ENCODE peak calls at places on chromosomes 7 and 10, in nine cellular contexts. R is HT1080; I is activated T-helper 2 cell treated with anti-CD3 and anti-CD28 coated beads, Interferon-gamma antibody, Interleukin-2, Interleukin-4, amounts not matched to agents 10 μg/mL and 5 μg/mL and 100 μg/mL, durations not matched to agents 14 hours and 24 hours and 36 hours; K is HCT116; C is T-helper 1 cell; X is body of pancreas; N is mammary epithelial cell; J is neuronal stem cell; Z is RPMI8226. W is an unnamed sample.

GRCh38 chr10:22314852-22315251 is 1.3 kb upstream of the COMMD3 start:
- DNase-seq in R (no peak), I (no peak), K (no peak), C (no peak), X (no peak), N (no peak), J (no peak), Z (no peak), W (no peak)

GRCh38 chr7:150388709-150389531 is 9.8 kb downstream of the ZNF775 start:
- DNase-seq in R (no peak), I (no peak), K (no peak), C (no peak), X (peak), N (no peak), J (no peak), Z (no peak), W (no peak)

GRCh38 chr7:1458676-1459511 is at the start of gene MICALL2:
- DNase-seq in R (peak), I (no peak), K (peak), C (peak), X (peak), N (peak), J (no peak), Z (peak), W (peak)

GRCh38 chr10:11017575-11018425 is at the start of gene CELF2:
- DNase-seq in R (no peak), I (peak), K (no peak), C (peak), X (peak), N (no peak), J (peak), Z (peak), W (peak)

GRCh38 chr10:3072641-3073360 is 5.5 kb downstream of the PFKP start:
- DNase-seq in R (no peak), I (no peak), K (no peak), C (no peak), X (no peak), N (no peak), J (no peak), Z (no peak), W (no peak)

GRCh38 chr10:97319671-97320479 is 804 bp downstream of the FRAT1 start:
- DNase-seq in R (no peak), I (peak), K (no peak), C (peak), X (peak), N (peak), J (peak), Z (peak), W (peak)

GRCh38 chr7:104804696-104805095 is 209.3 kb upstream of the KMT2E start:
- DNase-seq in R (no peak), I (no peak), K (no peak), C (no peak), X (no peak), N (no peak), J (no peak), Z (no peak), W (no peak)

GRCh38 chr10:79020605-79021004 is 48.2 kb upstream of the ZMIZ1 start:
- DNase-seq in R (no peak), I (no peak), K (no peak), C (no peak), X (no peak), N (no peak), J (no peak), Z (no peak), W (no peak)

GRCh38 chr7:114862406-114862805 is 59.5 kb upstream of the MDFIC start:
- DNase-seq in R (no peak), I (no peak), K (no peak), C (no peak), X (no peak), N (no peak), J (no peak), Z (no peak), W (no peak)

GRCh38 chr7:45256775-45257174 is 99.2 kb downstream of the RAMP3 start:
- DNase-seq in R (no peak), I (no peak), K (no peak), C (no peak), X (no peak), N (no peak), J (no peak), Z (no peak), W (no peak)

GRCh38 chr10:7035111-7035761 is 375.6 kb downstream of the SFMBT2 start:
- DNase-seq in R (no peak), I (no peak), K (no peak), C (no peak), X (no peak), N (no peak), J (no peak), Z (no peak), W (no peak)

GRCh38 chr10:76297787-76298281 is 866.4 kb downstream of the LRMDA start:
- DNase-seq in R (no peak), I (no peak), K (no peak), C (no peak), X (peak), N (no peak), J (no peak), Z (no peak), W (no peak)

GRCh38 chr10:48658243-48658888 is 26.3 kb upstream of the WDFY4 start:
- DNase-seq in R (peak), I (peak), K (peak), C (peak), X (peak), N (peak), J (peak), Z (peak), W (peak)

GRCh38 chr7:48250441-48250951 is 79.2 kb downstream of the ABCA13 start:
- DNase-seq in R (peak), I (no peak), K (no peak), C (no peak), X (no peak), N (peak), J (no peak), Z (no peak), W (no peak)

GRCh38 chr7:114481995-114482394 is 67.4 kb downstream of the FOXP2 start:
- DNase-seq in R (no peak), I (no peak), K (no peak), C (no peak), X (no peak), N (peak), J (no peak), Z (no peak), W (no peak)

GRCh38 chr7:43439631-43440401 is 143.1 kb upstream of the STK17A start:
- DNase-seq in R (peak), I (peak), K (peak), C (peak), X (peak), N (peak), J (peak), Z (peak), W (peak)

GRCh38 chr10:14185501-14186045 is 145.2 kb downstream of the FRMD4A start:
- DNase-seq in R (peak), I (peak), K (peak), C (peak), X (no peak), N (peak), J (peak), Z (no peak), W (peak)

GRCh38 chr10:34670101-34670500 is 145.0 kb downstream of the PARD3 start:
- DNase-seq in R (no peak), I (no peak), K (no peak), C (no peak), X (no peak), N (no peak), J (no peak), Z (no peak), W (no peak)

GRCh38 chr10:110057461-110057860 is 49.7 kb downstream of the ADD3 start:
- DNase-seq in R (no peak), I (no peak), K (no peak), C (no peak), X (no peak), N (no peak), J (no peak), Z (no peak), W (no peak)

GRCh38 chr7:1938788-1939433 is 268.8 kb downstream of the ELFN1 start:
- DNase-seq in R (no peak), I (no peak), K (no peak), C (no peak), X (no peak), N (peak), J (no peak), Z (no peak), W (peak)

GRCh38 chr7:128837521-128837921 is 7.3 kb downstream of the FLNC start:
- DNase-seq in R (no peak), I (no peak), K (no peak), C (no peak), X (no peak), N (no peak), J (no peak), Z (no peak), W (no peak)

GRCh38 chr7:46932266-46932655 is 649.6 kb downstream of the TNS3 start:
- DNase-seq in R (no peak), I (no peak), K (no peak), C (no peak), X (no peak), N (no peak), J (no peak), Z (no peak), W (no peak)

GRCh38 chr7:97187067-97187466 is 69.6 kb downstream of the SDHAF3 start:
- DNase-seq in R (peak), I (no peak), K (no peak), C (no peak), X (peak), N (peak), J (no peak), Z (no peak), W (no peak)

GRCh38 chr7:144786522-144786921 is 49.3 kb downstream of the TPK1 start:
- DNase-seq in R (no peak), I (no peak), K (peak), C (no peak), X (no peak), N (no peak), J (no peak), Z (peak), W (no peak)

GRCh38 chr10:116005301-116005700 is 267.7 kb downstream of the GFRA1 start:
- DNase-seq in R (no peak), I (no peak), K (no peak), C (no peak), X (no peak), N (no peak), J (no peak), Z (no peak), W (no peak)

GRCh38 chr10:15518256-15518655 is 147.2 kb upstream of the FAM171A1 start:
- DNase-seq in R (peak), I (no peak), K (no peak), C (no peak), X (no peak), N (peak), J (no peak), Z (no peak), W (no peak)

W was measured in T-helper 9 cell.